ENCODE peak calls at places on chromosomes 2 and 18, in ten cellular contexts. G, L, T, O, Q, B, F, Z, P and K are unnamed samples.

GRCh38 chr2:33617401-33617800 is 18.3 kb upstream of the FAM98A start:
- DNase-seq in O (no peak), Q (no peak), Z (no peak), P (no peak), L (no peak), G (no peak), T (no peak), B (no peak), F (no peak), K (no peak)

GRCh38 chr18:13257361-13257980 is 38.9 kb downstream of the LDLRAD4 start:
- DNase-seq in Q (no peak), O (no peak), F (no peak), P (no peak), T (no peak), L (no peak), G (no peak), Z (no peak), B (no peak), K (no peak)

GRCh38 chr18:73975266-73975665 is 172.4 kb downstream of the FBXO15 start:
- DNase-seq in G (no peak), O (no peak), L (no peak), P (no peak), B (no peak), F (no peak), Z (no peak), T (no peak), Q (no peak), K (no peak)

GRCh38 chr18:5963267-5963666 is 67.9 kb upstream of the TMEM200C start:
- DNase-seq in O (no peak), Q (no peak), T (no peak), G (no peak), P (no peak), B (no peak), Z (no peak), F (no peak), L (no peak), K (no peak)

GRCh38 chr2:127153691-127154158 is 46.8 kb upstream of the BIN1 start:
- DNase-seq in G (no peak), Q (no peak), F (no peak), Z (no peak), O (peak; percentile 91), L (peak; percentile 48), T (peak; percentile 92), P (peak; percentile 86), B (no peak), K (no peak)

GRCh38 chr2:84880645-84881521 is at the start of gene TRABD2A:
- DNase-seq in L (no peak), O (no peak), F (no peak), B (peak; percentile 40), P (no peak), G (peak; percentile 23), Z (peak; percentile 81), T (no peak), Q (no peak), K (peak; percentile 38)

GRCh38 chr2:46719499-46719898 is 196.1 kb downstream of the MCFD2 start:
- DNase-seq in L (no peak), T (peak; percentile 80), G (no peak), P (peak; percentile 31), Q (no peak), F (no peak), B (no peak), Z (no peak), O (peak; percentile 31), K (no peak)

GRCh38 chr2:151637284-151637781 is 96.9 kb downstream of the NEB start:
- DNase-seq in T (no peak), B (no peak), L (no peak), F (no peak), Q (no peak), G (no peak), O (no peak), Z (no peak), P (no peak), K (peak; percentile 8)

GRCh38 chr2:73291461-73292315 is 1.7 kb downstream of the EGR4 start:
- DNase-seq in T (peak; percentile 7), G (no peak), P (no peak), F (no peak), Z (peak; percentile 79), B (no peak), O (no peak), Q (peak; percentile 42), L (no peak), K (peak; percentile 53)

GRCh38 chr2:229486673-229487072 is 215.6 kb upstream of the PID1 start:
- DNase-seq in Z (peak; percentile 80), O (no peak), B (no peak), T (no peak), F (no peak), Q (no peak), P (no peak), G (no peak), L (no peak), K (no peak)

DNA sequence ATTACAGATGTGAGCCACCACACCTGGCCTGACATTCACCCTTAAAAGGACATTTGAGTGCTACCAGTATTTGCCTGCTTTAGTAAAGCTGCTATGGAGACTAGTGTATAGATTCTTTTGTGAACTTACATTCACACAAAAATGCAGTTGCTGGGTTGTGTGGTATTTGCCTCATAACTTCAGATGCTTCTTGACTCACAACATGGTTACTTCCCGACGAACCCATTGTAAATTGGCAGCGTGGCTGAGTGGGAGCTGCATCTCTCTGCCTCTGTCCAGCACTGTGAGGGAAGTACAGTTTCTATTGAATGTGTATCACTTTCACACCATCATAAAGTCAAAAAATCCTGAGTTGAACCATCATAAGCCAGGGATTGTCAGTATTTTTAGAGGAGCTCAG is 56.9 kb downstream of the RRM2 start:
- DNase-seq in G (no peak), P (no peak), L (no peak), F (no peak), T (no peak), Z (no peak), Q (no peak), B (no peak), O (no peak), K (no peak)
- TF ChIP-seq CTCF in G (no peak), P (no peak), L (no peak), F (no peak), T (no peak), Z (no peak), Q (no peak), B (no peak), O (no peak), K (no peak)

GRCh38 chr2:237561221-237561620 is 5.2 kb upstream of the PRLH start:
- DNase-seq in Q (no peak), L (no peak), P (no peak), Z (no peak), T (no peak), B (no peak), F (no peak), O (no peak), G (no peak), K (no peak)

GRCh38 chr2:237556773-237557632 is 9.4 kb upstream of the PRLH start:
- DNase-seq in T (no peak), B (peak; percentile 74), Q (no peak), G (no peak), O (no peak), Z (no peak), P (no peak), L (no peak), F (no peak), K (peak; percentile 72)

GRCh38 chr2:237557633-237558015 is 8.8 kb upstream of the PRLH start:
- DNase-seq in L (no peak), O (no peak), P (no peak), F (no peak), Z (no peak), B (no peak), G (no peak), T (no peak), Q (no peak), K (no peak)

GRCh38 chr2:237555560-237555959 is 10.8 kb upstream of the PRLH start:
- DNase-seq in T (no peak), Z (no peak), P (no peak), G (no peak), L (no peak), O (no peak), B (no peak), Q (no peak), F (no peak), K (no peak)

GRCh38 chr2:237558918-237559645 is 7.3 kb upstream of the PRLH start:
- DNase-seq in T (peak; percentile 78), F (no peak), Q (no peak), L (peak; percentile 42), G (no peak), O (peak; percentile 34), Z (no peak), P (peak; percentile 39), B (no peak), K (no peak)
- TF ChIP-seq CTCF in T (no peak), F (no peak), Q (no peak), L (no peak), G (no peak), O (no peak), Z (no peak), P (no peak), B (no peak), K (no peak)

DNA sequence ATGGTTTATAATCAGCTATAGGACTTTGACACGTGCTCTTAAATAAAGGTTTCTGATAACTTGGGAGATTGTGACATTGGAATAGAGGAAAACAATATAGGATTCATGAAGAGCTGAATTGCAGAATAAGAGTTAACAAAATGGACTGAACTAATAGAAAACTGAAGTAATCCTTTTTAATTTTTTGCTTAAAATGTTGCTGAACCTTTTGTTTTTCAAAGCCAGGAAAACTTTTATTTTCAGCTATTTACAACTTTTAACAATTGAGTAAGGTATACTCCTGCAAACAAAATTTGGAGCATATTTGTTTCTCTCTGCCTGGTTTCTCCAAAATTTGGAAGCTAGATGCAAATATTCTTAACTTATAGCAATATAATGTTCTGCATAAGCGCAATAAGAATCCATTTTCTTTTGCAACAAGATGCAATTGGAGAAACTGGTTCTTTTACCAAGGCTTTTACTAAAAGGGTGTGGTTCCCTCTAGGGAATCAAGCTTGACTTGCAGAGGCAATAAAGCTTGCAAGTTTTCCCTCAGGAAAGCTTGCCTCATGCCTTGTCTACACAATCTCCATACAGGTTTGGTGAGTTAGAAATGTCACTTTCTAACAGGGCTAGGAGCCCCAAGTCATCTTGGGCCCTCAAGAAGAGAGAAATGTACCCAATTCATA is 10.3 kb upstream of the PDK1 start:
- DNase-seq in F (no peak), O (peak; percentile 30), Z (no peak), T (peak; percentile 51), G (no peak), Q (no peak), L (no peak), P (no peak), B (no peak), K (no peak)
- TF ChIP-seq CTCF in F (no peak), O (no peak), Z (no peak), T (no peak), G (no peak), Q (no peak), L (no peak), P (no peak), B (no peak), K (no peak)

GRCh38 chr2:25165992-25166618 is 2.3 kb downstream of the POMC start:
- DNase-seq in B (peak; percentile 81), Q (peak; percentile 59), G (no peak), L (no peak), T (no peak), P (no peak), Z (peak; percentile 75), O (peak; percentile 53), F (no peak), K (peak; percentile 85)
- TF ChIP-seq CTCF in B (peak; percentile 60), Q (peak; percentile 59), G (peak; percentile 48), L (no peak), T (no peak), P (peak; percentile 40), Z (peak; percentile 48), O (peak; percentile 60), F (no peak), K (peak; percentile 68)